ENCODE peak calls at places on chromosome 15, in eight cellular contexts. F, L, D, I, P, N, O and R are unnamed samples. For H3K36me3, the result is how much of the 10 kb centered on the place peaks cover.

GRCh38 chr15:69609176-69609575 is 156.6 kb downstream of the RPLP1 start:
- DNase-seq in P (no peak), I (peak), D (no peak), N (no peak), F (no peak), O (peak), L (peak), R (peak)

GRCh38 chr15:83046558-83047127 is 20.4 kb downstream of the BTBD1 start:
- DNase-seq in F (no peak), D (no peak), P (peak), N (no peak), L (no peak), O (no peak), I (no peak), R (peak)

GRCh38 chr15:47364671-47365141 is 352.6 kb upstream of the SEMA6D start:
- DNase-seq in N (no peak), L (no peak), I (no peak), O (no peak), D (no peak), F (no peak), P (no peak), R (no peak)

GRCh38 chr15:73331991-73332925 is 36.5 kb downstream of the HCN4 start:
- DNase-seq in N (no peak), P (no peak), L (no peak), O (no peak), F (no peak), I (no peak), D (no peak), R (no peak)

GRCh38 chr15:69897471-69898237 is 200.1 kb downstream of the TLE3 start:
- DNase-seq in L (no peak), O (no peak), F (no peak), P (no peak), N (no peak), I (no peak), D (no peak), R (no peak)

GRCh38 chr15:20352241-20353200 is 189.1 kb downstream of the GOLGA6L6 start:
- DNase-seq in F (peak), D (no peak), N (peak), P (no peak), I (no peak), L (no peak), O (peak), R (no peak)

GRCh38 chr15:89129123-89129815 is 41.0 kb downstream of the ABHD2 start:
- DNase-seq in L (peak), P (peak), I (peak), O (peak), F (peak), N (peak), D (no peak), R (no peak)

GRCh38 chr15:63749330-63749942 is 84.3 kb downstream of the HERC1 start:
- DNase-seq in F (no peak), P (no peak), I (no peak), D (no peak), O (no peak), N (no peak), L (no peak), R (no peak)

GRCh38 chr15:55916666-55917409 is 76.6 kb downstream of the NEDD4 start:
- DNase-seq in D (no peak), L (no peak), P (peak), N (no peak), O (no peak), F (no peak), I (no peak), R (peak)

GRCh38 chr15:53665930-53666329 is 93.5 kb downstream of the WDR72 start:
- DNase-seq in N (no peak), F (no peak), D (no peak), L (no peak), P (no peak), I (no peak), O (no peak), R (no peak)

GRCh38 chr15:23564798-23565394 is 578 bp upstream of the MKRN3 start:
- DNase-seq in P (no peak), F (no peak), N (no peak), O (no peak), L (no peak), D (no peak), I (no peak), R (no peak)

GRCh38 chr15:65209701-65210643 is 1.3 kb downstream of the CILP start:
- DNase-seq in N (no peak), I (no peak), O (peak), P (no peak), F (no peak), D (no peak), L (no peak), R (no peak)

GRCh38 chr15:84684092-84684491 is 26.1 kb upstream of the NMB start:
- DNase-seq in F (no peak), I (no peak), P (peak), D (no peak), O (no peak), L (no peak), N (no peak), R (peak)

GRCh38 chr15:52527196-52527897 is 1.3 kb downstream of the MYO5A start:
- DNase-seq in I (no peak), N (no peak), D (no peak), F (no peak), O (no peak), L (no peak), P (no peak), R (no peak)

GRCh38 chr15:62334581-62334980 is 169.5 kb upstream of the C2CD4B start:
- DNase-seq in N (no peak), L (no peak), I (no peak), F (no peak), O (no peak), D (no peak), P (peak), R (no peak)

GRCh38 chr15:26628071-26628470 is 144.8 kb downstream of the GABRB3 start:
- DNase-seq in D (no peak), L (peak), F (no peak), O (no peak), N (no peak), I (no peak), P (peak), R (no peak)

GRCh38 chr15:62727501-62727900 is 315.0 kb upstream of the TPM1 start:
- DNase-seq in F (no peak), I (no peak), L (no peak), O (no peak), D (no peak), N (no peak), P (no peak), R (no peak)

GRCh38 chr15:49036650-49037545 is 9.3 kb downstream of the SECISBP2L start:
- DNase-seq in I (no peak), D (no peak), O (no peak), F (no peak), L (no peak), P (peak), N (no peak), R (peak)

GRCh38 chr15:29550834-29551465 is 271.3 kb downstream of the TJP1 start:
- DNase-seq in F (no peak), O (no peak), L (no peak), I (no peak), N (no peak), P (no peak), D (no peak), R (no peak)

GRCh38 chr15:71043373-71043772 is 71.9 kb upstream of the THSD4 start:
- DNase-seq in I (no peak), D (no peak), L (no peak), F (no peak), O (no peak), P (peak), N (peak), R (no peak)

GRCh38 chr15:70936326-70936725 is 43.7 kb downstream of the LRRC49 start:
- DNase-seq in I (no peak), P (peak), L (no peak), O (no peak), D (no peak), F (no peak), N (no peak), R (no peak)

GRCh38 chr15:89068325-89068784 is 19.9 kb upstream of the ABHD2 start:
- DNase-seq in P (peak), N (no peak), O (no peak), I (no peak), L (no peak), F (no peak), D (no peak), R (peak)

GRCh38 chr15:64692166-64692565 is 83.2 kb downstream of the RBPMS2 start:
- DNase-seq in P (no peak), N (no peak), D (no peak), I (no peak), O (no peak), L (no peak), F (no peak), R (no peak)

GRCh38 chr15:70219256-70219919 is 121.7 kb upstream of the TLE3 start:
- DNase-seq in N (no peak), D (no peak), F (no peak), L (peak), P (no peak), O (no peak), I (no peak), R (no peak)

GRCh38 chr15:99564221-99565030 is 1.4 kb upstream of the MEF2A start:
- DNase-seq in P (peak), I (peak), D (no peak), N (peak), L (peak), F (no peak), O (no peak), R (no peak)

GRCh38 chr15:85642693-85643058 is 152.0 kb downstream of the KLHL25 start:
- DNase-seq in L (no peak), N (peak), F (peak), O (no peak), I (peak), P (no peak), D (no peak), R (no peak)

GRCh38 chr15:31802761-31803160 is 227.6 kb upstream of the CHRNA7 start:
- DNase-seq in L (no peak), F (no peak), I (no peak), D (no peak), N (no peak), O (no peak), P (no peak), R (no peak)

GRCh38 chr15:78880828-78881227 is 8.1 kb downstream of the MORF4L1 start:
- DNase-seq in D (no peak), P (no peak), N (no peak), L (no peak), O (no peak), I (no peak), F (no peak), R (no peak)

GRCh38 chr15:87672309-87672897 is 584.1 kb downstream of the NTRK3 start:
- DNase-seq in O (no peak), P (peak), N (peak), D (no peak), F (no peak), L (peak), I (no peak), R (peak)

GRCh38 chr15:65818927-65819562 is 27.0 kb upstream of the DENND4A start:
- DNase-seq in I (no peak), N (no peak), O (no peak), F (no peak), L (no peak), D (no peak), P (no peak), R (peak)

GRCh38 chr15:92625297-92625980 is 30.1 kb downstream of the FAM174B start:
- DNase-seq in F (no peak), D (no peak), O (peak), P (peak), L (no peak), I (no peak), N (no peak), R (peak)

GRCh38 chr15:77871838-77872371 is 205.6 kb downstream of the TBC1D2B start:
- DNase-seq in I (no peak), L (peak), P (no peak), F (peak), D (no peak), O (no peak), N (no peak), R (no peak)

GRCh38 chr15:58407366-58407765 is 24.4 kb upstream of the LIPC start:
- DNase-seq in D (no peak), F (no peak), N (no peak), I (no peak), P (no peak), O (no peak), L (peak), R (no peak)

GRCh38 chr15:57302640-57303257 is 73.6 kb upstream of the CGNL1 start:
- DNase-seq in F (no peak), N (no peak), L (no peak), I (no peak), D (no peak), P (no peak), O (no peak), R (no peak)

GRCh38 chr15:100671858-100672543 is 69.6 kb downstream of the ASB7 start:
- DNase-seq in O (no peak), N (peak), F (peak), D (peak), P (peak), I (no peak), L (peak), R (peak)

GRCh38 chr15:92463352-92463751 is 69.7 kb downstream of the ST8SIA2 start:
- DNase-seq in I (no peak), O (no peak), P (no peak), F (no peak), N (no peak), L (peak), D (no peak), R (no peak)

GRCh38 chr15:57861805-57862586 is 155.5 kb downstream of the POLR2M start:
- DNase-seq in N (peak), I (no peak), L (no peak), P (peak), O (no peak), D (no peak), F (no peak), R (peak)

DNA sequence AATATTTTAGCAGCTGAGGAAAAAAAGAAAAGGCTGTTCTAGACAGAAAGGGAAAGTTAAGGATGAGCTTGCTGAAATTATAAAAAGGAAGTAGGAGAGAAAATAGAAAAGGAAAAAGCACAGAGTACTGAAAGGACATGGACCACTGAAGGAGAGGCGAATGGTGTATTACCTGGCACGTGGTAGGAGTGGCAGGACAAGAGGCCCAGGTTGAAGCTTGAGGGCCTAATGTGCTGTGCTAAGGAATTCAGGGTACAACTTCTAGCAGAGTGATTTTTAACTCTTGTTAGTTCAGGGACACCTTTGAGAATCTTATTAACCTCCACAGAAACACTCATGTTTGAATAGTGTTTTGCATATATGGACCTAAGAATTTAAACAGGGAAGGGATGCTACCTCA is 60.0 kb upstream of the CRTC3 start:
- DNase-seq in O (no peak), N (no peak), P (no peak), L (no peak), I (no peak), F (no peak), D (no peak), R (no peak)
- H3K36me3 ChIP-seq in O (under half), N (under half), P (under half), L (half or more), I (under half), F (half or more), D (under half), R (half or more)

GRCh38 chr15:39584266-39584659 is 3.4 kb downstream of the THBS1 start:
- DNase-seq in D (no peak), O (no peak), N (no peak), P (no peak), L (no peak), F (no peak), I (no peak), R (no peak)
- H3K4me3 ChIP-seq in D (no peak), O (no peak), N (peak), P (no peak), L (no peak), F (peak), I (peak), R (peak)

DNA sequence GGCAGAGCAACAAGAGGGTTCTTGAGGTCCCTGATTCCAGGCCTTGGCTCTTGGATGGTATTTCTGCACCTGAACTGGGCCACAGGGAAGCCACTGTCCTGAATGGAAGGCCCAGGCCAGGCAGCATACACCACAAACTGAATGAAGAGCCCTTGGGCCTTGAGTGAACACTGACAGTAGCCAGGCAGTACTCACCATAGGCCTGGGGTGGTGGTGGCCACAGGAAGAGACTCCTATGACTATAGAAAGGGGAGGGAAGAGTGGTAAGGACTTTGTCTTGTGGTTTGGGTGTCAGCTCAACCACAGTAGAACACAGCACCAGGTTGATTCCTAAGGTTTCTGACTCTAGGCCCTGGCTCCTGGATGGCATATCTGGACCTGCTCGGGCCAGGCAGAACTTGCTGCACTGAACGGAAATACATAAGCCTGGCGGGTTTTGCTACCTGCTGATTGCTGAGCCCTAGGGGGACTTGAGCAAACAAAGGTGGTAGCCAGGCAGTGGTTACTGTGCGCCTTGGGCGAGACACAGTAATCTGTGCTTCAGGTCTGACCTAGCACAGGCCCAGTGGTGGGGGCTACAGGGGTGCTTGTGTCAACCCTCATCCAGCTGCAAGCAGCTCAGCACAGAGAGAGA is 241.4 kb downstream of the ISL2 start:
- DNase-seq in L (no peak), F (no peak), I (no peak), P (peak), N (no peak), O (no peak), D (no peak), R (no peak)
- H3K36me3 ChIP-seq in L (under half), F (under half), I (under half), P (under half), N (under half), O (under half), D (under half), R (under half)

GRCh38 chr15:74552761-74553441 is 11.9 kb downstream of the ARID3B start:
- DNase-seq in O (no peak), P (no peak), D (no peak), N (no peak), L (no peak), I (no peak), F (no peak), R (no peak)
- H3K4me3 ChIP-seq in O (no peak), P (no peak), D (no peak), N (no peak), L (no peak), I (no peak), F (no peak), R (no peak)

DNA sequence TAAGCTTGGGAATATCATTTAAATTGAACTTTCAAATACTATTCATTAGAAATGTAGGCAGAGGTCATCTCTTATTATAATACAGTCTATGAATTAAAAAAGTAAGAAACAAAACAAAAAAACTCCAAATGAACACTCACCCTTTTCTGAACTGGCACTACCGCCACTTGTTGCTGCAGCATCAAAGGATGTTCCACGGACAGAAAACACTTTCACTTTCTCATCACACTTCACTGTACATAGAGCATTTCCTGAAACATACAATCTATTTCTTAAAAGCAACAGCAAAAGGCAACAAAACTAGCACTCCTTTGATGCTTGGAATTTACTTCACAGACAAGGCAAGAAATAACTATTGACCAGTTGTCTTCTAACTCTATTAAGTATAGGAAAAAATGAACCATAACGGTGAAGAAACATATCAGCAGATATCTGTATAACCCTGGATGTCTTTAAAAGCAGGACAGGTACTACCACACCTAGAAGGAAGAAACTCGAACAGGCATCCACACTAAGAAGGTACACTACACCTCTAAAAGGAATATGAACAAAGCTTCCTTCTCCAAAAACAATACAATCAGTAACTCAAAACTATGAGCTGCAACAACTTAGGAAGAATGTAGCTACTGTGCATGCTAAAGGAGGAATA is 24.9 kb downstream of the ETFA start:
- DNase-seq in N (no peak), F (no peak), P (no peak), L (no peak), O (no peak), D (no peak), I (no peak), R (no peak)
- H3K36me3 ChIP-seq in N (under half), F (half or more), P (under half), L (half or more), O (under half), D (under half), I (under half), R (under half)

GRCh38 chr15:67998599-67999122 is 55.5 kb upstream of the PIAS1 start:
- DNase-seq in D (no peak), L (no peak), N (no peak), F (no peak), O (peak), P (peak), I (peak), R (peak)

GRCh38 chr15:67999320-68000100 is 54.6 kb upstream of the PIAS1 start:
- DNase-seq in I (no peak), P (peak), O (no peak), F (no peak), L (no peak), N (no peak), D (no peak), R (no peak)

GRCh38 chr15:68003297-68003696 is 50.8 kb upstream of the PIAS1 start:
- DNase-seq in P (no peak), I (no peak), D (no peak), O (no peak), L (no peak), N (no peak), F (no peak), R (no peak)

GRCh38 chr15:68001811-68002210 is 52.3 kb upstream of the PIAS1 start:
- DNase-seq in I (no peak), F (no peak), O (no peak), L (no peak), P (no peak), N (no peak), D (no peak), R (no peak)

GRCh38 chr15:68000754-68001153 is 53.4 kb upstream of the PIAS1 start:
- DNase-seq in O (no peak), N (no peak), D (no peak), F (no peak), L (no peak), P (no peak), I (no peak), R (no peak)
- H3K4me3 ChIP-seq in O (no peak), N (no peak), D (no peak), F (no peak), L (no peak), P (no peak), I (no peak), R (no peak)